ENCODE peak calls at places on chromosomes 5 and 9, in eight cellular contexts. D is RWPE1; H is mesendoderm; Z is HEK293T; P is tibial artery; F is T follicular helper cell; U is stomach; C is activated T-helper 1 cell treated with anti-CD3 and anti-CD28 coated beads, Interleukin-2, amount 50 U/mL, for 16 hours. B is an unnamed sample.

GRCh38 chr9:21788752-21789151 is 13.7 kb upstream of the MTAP start:
- DNase-seq in D (no peak), U (no peak), C (no peak), H (no peak), Z (no peak), P (no peak), F (no peak), B (no peak)

GRCh38 chr9:101030022-101030391 is 1.5 kb downstream of the PLPPR1 start:
- DNase-seq in F (no peak), Z (no peak), U (no peak), P (no peak), C (no peak), D (no peak), H (no peak), B (no peak)

GRCh38 chr9:18717751-18718150 is 243.8 kb downstream of the ADAMTSL1 start:
- DNase-seq in C (no peak), F (no peak), U (no peak), D (no peak), Z (no peak), P (no peak), H (no peak), B (no peak)

GRCh38 chr9:35660966-35661413 is 2.9 kb downstream of the CCDC107 start:
- DNase-seq in D (no peak), C (no peak), P (peak), F (no peak), Z (no peak), U (peak), H (peak), B (no peak)

GRCh38 chr5:1297243-1297642 is 2.4 kb upstream of the TERT start:
- DNase-seq in Z (no peak), H (no peak), F (no peak), U (no peak), D (no peak), C (no peak), P (no peak), B (no peak)

GRCh38 chr5:58459276-58459859 is 518 bp downstream of the PLK2 start:
- DNase-seq in F (peak), P (no peak), D (no peak), C (no peak), H (peak), U (peak), Z (peak), B (peak)

GRCh38 chr5:21152611-21153010 is 1164.6 kb upstream of the CDH18 start:
- DNase-seq in U (no peak), Z (no peak), F (no peak), C (no peak), H (no peak), D (peak), P (no peak), B (no peak)

GRCh38 chr5:177094224-177095087 is 7.7 kb downstream of the FGFR4 start:
- DNase-seq in C (no peak), U (peak), D (no peak), H (no peak), F (no peak), P (no peak), Z (no peak), B (peak)

GRCh38 chr5:179312557-179313235 is 32.6 kb downstream of the ADAMTS2 start:
- DNase-seq in U (no peak), D (no peak), F (no peak), P (peak), Z (no peak), H (no peak), C (no peak), B (no peak)

GRCh38 chr5:124734574-124735168 is 11.8 kb downstream of the ZNF608 start:
- DNase-seq in F (no peak), U (no peak), H (no peak), P (no peak), C (no peak), Z (no peak), D (no peak), B (no peak)

GRCh38 chr9:130171226-130172148 is 717 bp upstream of the NCS1 start:
- DNase-seq in F (no peak), D (peak), U (no peak), H (peak), C (no peak), Z (no peak), P (no peak), B (no peak)

GRCh38 chr9:1709347-1709746 is 305.8 kb upstream of the SMARCA2 start:
- DNase-seq in F (no peak), H (peak), P (no peak), D (no peak), C (no peak), Z (peak), U (no peak), B (no peak)

GRCh38 chr9:90801507-90802289 is at the start of gene SYK:
- DNase-seq in D (peak), P (peak), C (no peak), Z (peak), U (peak), F (no peak), H (peak), B (no peak)

GRCh38 chr5:17819786-17820185 is 185.5 kb downstream of the TAF11L14 start:
- DNase-seq in D (no peak), H (no peak), F (no peak), U (no peak), P (no peak), C (no peak), Z (no peak), B (no peak)

GRCh38 chr5:135835766-135836165 is 1.3 kb downstream of the SLC25A48 start:
- DNase-seq in F (no peak), H (no peak), U (no peak), Z (no peak), P (no peak), C (no peak), D (no peak), B (no peak)

GRCh38 chr9:130104413-130105193 is 50.9 kb downstream of the GPR107 start:
- DNase-seq in U (no peak), H (no peak), Z (no peak), P (no peak), C (no peak), F (no peak), D (no peak), B (no peak)

GRCh38 chr9:7844283-7844682 is 44.7 kb upstream of the DMAC1 start:
- DNase-seq in H (peak), P (no peak), D (no peak), U (no peak), F (no peak), Z (peak), C (no peak), B (no peak)

GRCh38 chr5:56440871-56441740 is 208.0 kb upstream of the ANKRD55 start:
- DNase-seq in P (no peak), D (peak), C (no peak), U (no peak), Z (peak), F (no peak), H (no peak), B (peak)